ENCODE peak calls at places on chromosome 18, in ten cellular contexts. One of them, this sample, is unnamed.

GRCh38 chr18:74804677-74805076 is 207.0 kb downstream of the ZNF407 start:
- DNase-seq in frontal cortex: no peak
- DNase-seq in HTR-8/SVneo: no peak
- DNase-seq in astrocyte of the spinal cord: no peak
- DNase-seq in colonic mucosa: no peak
- DNase-seq in NCI-H524 treated with DMSO at 0.1 percent for 48 hours: no peak
- DNase-seq in NCI-H1048: no peak
- DNase-seq in fibroblast of villous mesenchyme: no peak
- DNase-seq in heart left ventricle: no peak
- DNase-seq in fibroblast of pulmonary artery: no peak
- DNase-seq in this sample: no peak

GRCh38 chr18:69843047-69843446 is 104.6 kb downstream of the CD226 start:
- DNase-seq in frontal cortex: no peak
- DNase-seq in HTR-8/SVneo: no peak
- DNase-seq in astrocyte of the spinal cord: no peak
- DNase-seq in colonic mucosa: no peak
- DNase-seq in NCI-H524 treated with DMSO at 0.1 percent for 48 hours: no peak
- DNase-seq in NCI-H1048: no peak
- DNase-seq in fibroblast of villous mesenchyme: no peak
- DNase-seq in heart left ventricle: no peak
- DNase-seq in fibroblast of pulmonary artery: no peak
- DNase-seq in this sample: no peak

GRCh38 chr18:49933530-49933929 is 120.2 kb upstream of the ACAA2 start:
- DNase-seq in frontal cortex: no peak
- DNase-seq in HTR-8/SVneo: peak; percentile 14
- DNase-seq in astrocyte of the spinal cord: peak; percentile 60
- DNase-seq in colonic mucosa: no peak
- DNase-seq in NCI-H524 treated with DMSO at 0.1 percent for 48 hours: no peak
- DNase-seq in NCI-H1048: no peak
- DNase-seq in fibroblast of villous mesenchyme: peak; percentile 7
- DNase-seq in heart left ventricle: no peak
- DNase-seq in fibroblast of pulmonary artery: peak; percentile 4
- DNase-seq in this sample: peak; percentile 36

GRCh38 chr18:59582395-59582794 is 114.8 kb downstream of the CCBE1 start:
- DNase-seq in frontal cortex: no peak
- DNase-seq in HTR-8/SVneo: no peak
- DNase-seq in astrocyte of the spinal cord: no peak
- DNase-seq in colonic mucosa: no peak
- DNase-seq in NCI-H524 treated with DMSO at 0.1 percent for 48 hours: no peak
- DNase-seq in NCI-H1048: no peak
- DNase-seq in fibroblast of villous mesenchyme: no peak
- DNase-seq in heart left ventricle: no peak
- DNase-seq in fibroblast of pulmonary artery: no peak
- DNase-seq in this sample: no peak

GRCh38 chr18:45958027-45958426 is 9.1 kb downstream of the EPG5 start:
- DNase-seq in frontal cortex: no peak
- DNase-seq in HTR-8/SVneo: no peak
- DNase-seq in astrocyte of the spinal cord: no peak
- DNase-seq in colonic mucosa: no peak
- DNase-seq in NCI-H524 treated with DMSO at 0.1 percent for 48 hours: no peak
- DNase-seq in NCI-H1048: no peak
- DNase-seq in fibroblast of villous mesenchyme: no peak
- DNase-seq in heart left ventricle: no peak
- DNase-seq in fibroblast of pulmonary artery: no peak
- DNase-seq in this sample: no peak

GRCh38 chr18:38481576-38481975 is 916.0 kb upstream of the CELF4 start:
- DNase-seq in frontal cortex: no peak
- DNase-seq in HTR-8/SVneo: no peak
- DNase-seq in astrocyte of the spinal cord: no peak
- DNase-seq in colonic mucosa: no peak
- DNase-seq in NCI-H524 treated with DMSO at 0.1 percent for 48 hours: no peak
- DNase-seq in NCI-H1048: peak; percentile 13
- DNase-seq in fibroblast of villous mesenchyme: no peak
- DNase-seq in heart left ventricle: no peak
- DNase-seq in fibroblast of pulmonary artery: no peak
- DNase-seq in this sample: no peak

GRCh38 chr18:44198296-44199284 is 482.1 kb upstream of the SETBP1 start:
- DNase-seq in frontal cortex: no peak
- DNase-seq in HTR-8/SVneo: no peak
- DNase-seq in astrocyte of the spinal cord: no peak
- DNase-seq in colonic mucosa: peak; percentile 25
- DNase-seq in NCI-H524 treated with DMSO at 0.1 percent for 48 hours: no peak
- DNase-seq in NCI-H1048: no peak
- DNase-seq in fibroblast of villous mesenchyme: no peak
- DNase-seq in heart left ventricle: no peak
- DNase-seq in fibroblast of pulmonary artery: no peak
- DNase-seq in this sample: no peak

GRCh38 chr18:63318882-63319382 is 637 bp downstream of the BCL2 start:
- DNase-seq in frontal cortex: no peak
- DNase-seq in HTR-8/SVneo: no peak
- DNase-seq in astrocyte of the spinal cord: peak; percentile 41
- DNase-seq in colonic mucosa: no peak
- DNase-seq in NCI-H524 treated with DMSO at 0.1 percent for 48 hours: no peak
- DNase-seq in NCI-H1048: no peak
- DNase-seq in fibroblast of villous mesenchyme: peak; percentile 16
- DNase-seq in heart left ventricle: no peak
- DNase-seq in fibroblast of pulmonary artery: no peak
- DNase-seq in this sample: no peak

GRCh38 chr18:13570856-13571495 is 155.4 kb downstream of the FAM210A start:
- DNase-seq in frontal cortex: no peak
- DNase-seq in HTR-8/SVneo: no peak
- DNase-seq in astrocyte of the spinal cord: peak; percentile 42
- DNase-seq in colonic mucosa: no peak
- DNase-seq in NCI-H524 treated with DMSO at 0.1 percent for 48 hours: no peak
- DNase-seq in NCI-H1048: no peak
- DNase-seq in fibroblast of villous mesenchyme: peak; percentile 27
- DNase-seq in heart left ventricle: no peak
- DNase-seq in fibroblast of pulmonary artery: no peak
- DNase-seq in this sample: peak; percentile 24

GRCh38 chr18:42641996-42642395 is 473.5 kb downstream of the RIT2 start:
- DNase-seq in frontal cortex: no peak
- DNase-seq in HTR-8/SVneo: no peak
- DNase-seq in astrocyte of the spinal cord: no peak
- DNase-seq in colonic mucosa: no peak
- DNase-seq in NCI-H524 treated with DMSO at 0.1 percent for 48 hours: no peak
- DNase-seq in NCI-H1048: no peak
- DNase-seq in fibroblast of villous mesenchyme: no peak
- DNase-seq in heart left ventricle: no peak
- DNase-seq in fibroblast of pulmonary artery: no peak
- DNase-seq in this sample: no peak

GRCh38 chr18:21489119-21489750 is 111.3 kb downstream of the ESCO1 start:
- DNase-seq in frontal cortex: no peak
- DNase-seq in HTR-8/SVneo: peak; percentile 64
- DNase-seq in astrocyte of the spinal cord: peak; percentile 58
- DNase-seq in colonic mucosa: peak; percentile 49
- DNase-seq in NCI-H524 treated with DMSO at 0.1 percent for 48 hours: no peak
- DNase-seq in NCI-H1048: peak; percentile 28
- DNase-seq in fibroblast of villous mesenchyme: peak; percentile 70
- DNase-seq in heart left ventricle: no peak
- DNase-seq in fibroblast of pulmonary artery: peak; percentile 76
- DNase-seq in this sample: peak; percentile 41

GRCh38 chr18:30929718-30930117 is 112.8 kb downstream of the DSC3 start:
- DNase-seq in frontal cortex: no peak
- DNase-seq in HTR-8/SVneo: no peak
- DNase-seq in astrocyte of the spinal cord: no peak
- DNase-seq in colonic mucosa: no peak
- DNase-seq in NCI-H524 treated with DMSO at 0.1 percent for 48 hours: no peak
- DNase-seq in NCI-H1048: no peak
- DNase-seq in fibroblast of villous mesenchyme: no peak
- DNase-seq in heart left ventricle: no peak
- DNase-seq in fibroblast of pulmonary artery: no peak
- DNase-seq in this sample: no peak

GRCh38 chr18:2610549-2610948 is 39.2 kb downstream of the NDC80 start:
- DNase-seq in frontal cortex: no peak
- DNase-seq in HTR-8/SVneo: no peak
- DNase-seq in astrocyte of the spinal cord: no peak
- DNase-seq in colonic mucosa: no peak
- DNase-seq in NCI-H524 treated with DMSO at 0.1 percent for 48 hours: no peak
- DNase-seq in NCI-H1048: no peak
- DNase-seq in fibroblast of villous mesenchyme: no peak
- DNase-seq in heart left ventricle: no peak
- DNase-seq in fibroblast of pulmonary artery: no peak
- DNase-seq in this sample: no peak

GRCh38 chr18:9354256-9354655 is 19.7 kb downstream of the TWSG1 start:
- DNase-seq in frontal cortex: no peak
- DNase-seq in HTR-8/SVneo: no peak
- DNase-seq in astrocyte of the spinal cord: peak; percentile 17
- DNase-seq in colonic mucosa: no peak
- DNase-seq in NCI-H524 treated with DMSO at 0.1 percent for 48 hours: no peak
- DNase-seq in NCI-H1048: no peak
- DNase-seq in fibroblast of villous mesenchyme: no peak
- DNase-seq in heart left ventricle: no peak
- DNase-seq in fibroblast of pulmonary artery: no peak
- DNase-seq in this sample: no peak

GRCh38 chr18:75183973-75184372 is 25.0 kb downstream of the PTGR3 start:
- DNase-seq in frontal cortex: no peak
- DNase-seq in HTR-8/SVneo: no peak
- DNase-seq in astrocyte of the spinal cord: no peak
- DNase-seq in colonic mucosa: no peak
- DNase-seq in NCI-H524 treated with DMSO at 0.1 percent for 48 hours: no peak
- DNase-seq in NCI-H1048: no peak
- DNase-seq in fibroblast of villous mesenchyme: no peak
- DNase-seq in heart left ventricle: no peak
- DNase-seq in fibroblast of pulmonary artery: no peak
- DNase-seq in this sample: no peak

GRCh38 chr18:58977801-58978200 is 113.1 kb downstream of the ZNF532 start:
- DNase-seq in frontal cortex: no peak
- DNase-seq in HTR-8/SVneo: no peak
- DNase-seq in astrocyte of the spinal cord: no peak
- DNase-seq in colonic mucosa: no peak
- DNase-seq in NCI-H524 treated with DMSO at 0.1 percent for 48 hours: no peak
- DNase-seq in NCI-H1048: no peak
- DNase-seq in fibroblast of villous mesenchyme: peak; percentile 59
- DNase-seq in heart left ventricle: no peak
- DNase-seq in fibroblast of pulmonary artery: peak; percentile 41
- DNase-seq in this sample: no peak

GRCh38 chr18:54388203-54389142 is 30.8 kb downstream of the C18orf54 start:
- DNase-seq in frontal cortex: no peak
- DNase-seq in HTR-8/SVneo: peak; percentile 41
- DNase-seq in astrocyte of the spinal cord: peak; percentile 90
- DNase-seq in colonic mucosa: peak; percentile 66
- DNase-seq in NCI-H524 treated with DMSO at 0.1 percent for 48 hours: no peak
- DNase-seq in NCI-H1048: no peak
- DNase-seq in fibroblast of villous mesenchyme: peak; percentile 80
- DNase-seq in heart left ventricle: no peak
- DNase-seq in fibroblast of pulmonary artery: peak; percentile 84
- DNase-seq in this sample: peak; percentile 81

GRCh38 chr18:12246849-12247808 is 7.0 kb upstream of the CIDEA start:
- DNase-seq in frontal cortex: no peak
- DNase-seq in HTR-8/SVneo: no peak
- DNase-seq in astrocyte of the spinal cord: no peak
- DNase-seq in colonic mucosa: no peak
- DNase-seq in NCI-H524 treated with DMSO at 0.1 percent for 48 hours: no peak
- DNase-seq in NCI-H1048: no peak
- DNase-seq in fibroblast of villous mesenchyme: peak; percentile 10
- DNase-seq in heart left ventricle: no peak
- DNase-seq in fibroblast of pulmonary artery: peak; percentile 35
- DNase-seq in this sample: peak; percentile 21

GRCh38 chr18:45565280-45565970 is 49.9 kb upstream of the SLC14A2 start:
- DNase-seq in frontal cortex: no peak
- DNase-seq in HTR-8/SVneo: no peak
- DNase-seq in astrocyte of the spinal cord: no peak
- DNase-seq in colonic mucosa: no peak
- DNase-seq in NCI-H524 treated with DMSO at 0.1 percent for 48 hours: no peak
- DNase-seq in NCI-H1048: no peak
- DNase-seq in fibroblast of villous mesenchyme: peak; percentile 12
- DNase-seq in heart left ventricle: no peak
- DNase-seq in fibroblast of pulmonary artery: no peak
- DNase-seq in this sample: no peak

GRCh38 chr18:45755936-45756335 is 32.0 kb downstream of the SLC14A1 start:
- DNase-seq in frontal cortex: no peak
- DNase-seq in HTR-8/SVneo: no peak
- DNase-seq in astrocyte of the spinal cord: peak; percentile 87
- DNase-seq in colonic mucosa: no peak
- DNase-seq in NCI-H524 treated with DMSO at 0.1 percent for 48 hours: no peak
- DNase-seq in NCI-H1048: no peak
- DNase-seq in fibroblast of villous mesenchyme: peak; percentile 12
- DNase-seq in heart left ventricle: peak; percentile 83
- DNase-seq in fibroblast of pulmonary artery: peak; percentile 93
- DNase-seq in this sample: peak; percentile 55

GRCh38 chr18:13836559-13836958 is 12.6 kb downstream of the MC5R start:
- DNase-seq in frontal cortex: no peak
- DNase-seq in HTR-8/SVneo: no peak
- DNase-seq in astrocyte of the spinal cord: no peak
- DNase-seq in colonic mucosa: no peak
- DNase-seq in NCI-H524 treated with DMSO at 0.1 percent for 48 hours: no peak
- DNase-seq in NCI-H1048: no peak
- DNase-seq in fibroblast of villous mesenchyme: no peak
- DNase-seq in heart left ventricle: no peak
- DNase-seq in fibroblast of pulmonary artery: no peak
- DNase-seq in this sample: no peak

GRCh38 chr18:3624818-3625716 is 175.1 kb downstream of the TGIF1 start:
- DNase-seq in frontal cortex: no peak
- DNase-seq in HTR-8/SVneo: no peak
- DNase-seq in astrocyte of the spinal cord: peak; percentile 96
- DNase-seq in colonic mucosa: peak; percentile 55
- DNase-seq in NCI-H524 treated with DMSO at 0.1 percent for 48 hours: no peak
- DNase-seq in NCI-H1048: no peak
- DNase-seq in fibroblast of villous mesenchyme: peak; percentile 94
- DNase-seq in heart left ventricle: no peak
- DNase-seq in fibroblast of pulmonary artery: peak; percentile 97
- DNase-seq in this sample: peak; percentile 92

GRCh38 chr18:24600076-24600654 is 139.7 kb downstream of the HRH4 start:
- DNase-seq in frontal cortex: peak; percentile 12
- DNase-seq in HTR-8/SVneo: peak; percentile 22
- DNase-seq in astrocyte of the spinal cord: peak; percentile 57
- DNase-seq in colonic mucosa: peak; percentile 23
- DNase-seq in NCI-H524 treated with DMSO at 0.1 percent for 48 hours: peak; percentile 51
- DNase-seq in NCI-H1048: peak; percentile 57
- DNase-seq in fibroblast of villous mesenchyme: peak; percentile 64
- DNase-seq in heart left ventricle: no peak
- DNase-seq in fibroblast of pulmonary artery: peak; percentile 76
- DNase-seq in this sample: peak; percentile 30

GRCh38 chr18:2920546-2921343 is 73.9 kb downstream of the EMILIN2 start:
- DNase-seq in frontal cortex: no peak
- DNase-seq in HTR-8/SVneo: no peak
- DNase-seq in astrocyte of the spinal cord: no peak
- DNase-seq in colonic mucosa: no peak
- DNase-seq in NCI-H524 treated with DMSO at 0.1 percent for 48 hours: no peak
- DNase-seq in NCI-H1048: no peak
- DNase-seq in fibroblast of villous mesenchyme: no peak
- DNase-seq in heart left ventricle: no peak
- DNase-seq in fibroblast of pulmonary artery: no peak
- DNase-seq in this sample: no peak

GRCh38 chr18:9743200-9744016 is 35.3 kb downstream of the RAB31 start:
- DNase-seq in frontal cortex: no peak
- DNase-seq in HTR-8/SVneo: peak; percentile 86
- DNase-seq in astrocyte of the spinal cord: peak; percentile 97
- DNase-seq in colonic mucosa: no peak
- DNase-seq in NCI-H524 treated with DMSO at 0.1 percent for 48 hours: no peak
- DNase-seq in NCI-H1048: no peak
- DNase-seq in fibroblast of villous mesenchyme: peak; percentile 96
- DNase-seq in heart left ventricle: no peak
- DNase-seq in fibroblast of pulmonary artery: peak; percentile 91
- DNase-seq in this sample: peak; percentile 95

GRCh38 chr18:78082776-78083175 is 833.1 kb downstream of the GALR1 start:
- DNase-seq in frontal cortex: no peak
- DNase-seq in HTR-8/SVneo: no peak
- DNase-seq in astrocyte of the spinal cord: no peak
- DNase-seq in colonic mucosa: no peak
- DNase-seq in NCI-H524 treated with DMSO at 0.1 percent for 48 hours: no peak
- DNase-seq in NCI-H1048: no peak
- DNase-seq in fibroblast of villous mesenchyme: no peak
- DNase-seq in heart left ventricle: no peak
- DNase-seq in fibroblast of pulmonary artery: no peak
- DNase-seq in this sample: no peak

GRCh38 chr18:68152770-68153169 is 562.1 kb downstream of the TMX3 start:
- DNase-seq in frontal cortex: no peak
- DNase-seq in HTR-8/SVneo: no peak
- DNase-seq in astrocyte of the spinal cord: no peak
- DNase-seq in colonic mucosa: no peak
- DNase-seq in NCI-H524 treated with DMSO at 0.1 percent for 48 hours: no peak
- DNase-seq in NCI-H1048: no peak
- DNase-seq in fibroblast of villous mesenchyme: no peak
- DNase-seq in heart left ventricle: no peak
- DNase-seq in fibroblast of pulmonary artery: no peak
- DNase-seq in this sample: no peak

GRCh38 chr18:50079571-50080295 is 115.2 kb downstream of the MYO5B start:
- DNase-seq in frontal cortex: no peak
- DNase-seq in HTR-8/SVneo: no peak
- DNase-seq in astrocyte of the spinal cord: no peak
- DNase-seq in colonic mucosa: no peak
- DNase-seq in NCI-H524 treated with DMSO at 0.1 percent for 48 hours: no peak
- DNase-seq in NCI-H1048: no peak
- DNase-seq in fibroblast of villous mesenchyme: no peak
- DNase-seq in heart left ventricle: peak; percentile 84
- DNase-seq in fibroblast of pulmonary artery: no peak
- DNase-seq in this sample: no peak

This sample was measured in Daoy.